ENCODE peak calls at places on chromosomes 7 and 10, in six cellular contexts. C, Z, N, M, Q and E are unnamed samples.

GRCh38 chr7:122301291-122301690 is 3.3 kb downstream of the FEZF1 start:
- DNase-seq in C (no peak), Z (no peak), N (no peak), M (no peak), Q (no peak), E (no peak)

GRCh38 chr7:47323904-47324303 is 258.0 kb downstream of the TNS3 start:
- DNase-seq in C (no peak), Z (no peak), N (no peak), M (no peak), Q (no peak), E (no peak)

GRCh38 chr10:47330804-47331203 is 8.6 kb downstream of the GDF2 start:
- DNase-seq in C (no peak), Z (no peak), N (no peak), M (no peak), Q (no peak), E (no peak)

GRCh38 chr10:106500585-106501525 is 663.7 kb downstream of the SORCS1 start:
- DNase-seq in C (no peak), Z (no peak), N (no peak), M (no peak), Q (no peak), E (no peak)

GRCh38 chr7:114527589-114527988 is 113.0 kb downstream of the FOXP2 start:
- DNase-seq in C (no peak), Z (no peak), N (no peak), M (no peak), Q (no peak), E (no peak)

GRCh38 chr10:125132331-125132730 is 28.0 kb downstream of the CTBP2 start:
- DNase-seq in C (peak; percentile 47), Z (no peak), N (no peak), M (no peak), Q (no peak), E (no peak)

GRCh38 chr7:99752354-99752753 is 17.4 kb upstream of the CYP3A7 start:
- DNase-seq in C (no peak), Z (no peak), N (no peak), M (no peak), Q (no peak), E (no peak)

GRCh38 chr10:130018253-130018652 is 54.2 kb upstream of the EBF3 start:
- DNase-seq in C (no peak), Z (no peak), N (no peak), M (peak; percentile 35), Q (no peak), E (no peak)

GRCh38 chr7:101066141-101066857 is 19.0 kb upstream of the TRIM56 start:
- DNase-seq in C (peak; percentile 73), Z (no peak), N (peak; percentile 52), M (peak; percentile 52), Q (no peak), E (no peak)